ENCODE peak calls at places on chromosomes 16 and 17, in four cellular contexts. One of them, this sample, is unnamed.

GRCh38 chr17:12730931-12731521 is 58.3 kb upstream of the ARHGAP44 start:
- DNase-seq in stimulated activated CD4-positive, alpha-beta T cell treated with anti-CD3 and anti-CD28 coated beads, Interleukin-4, amount 100 ng/mL, for 48 hours: no peak
- DNase-seq in hepatocyte: peak; percentile 87
- DNase-seq in PC-9: no peak
- DNase-seq in this sample: peak; percentile 76

GRCh38 chr17:42797067-42798007 is 1.2 kb downstream of the COA3 start:
- DNase-seq in stimulated activated CD4-positive, alpha-beta T cell treated with anti-CD3 and anti-CD28 coated beads, Interleukin-4, amount 100 ng/mL, for 48 hours: no peak
- DNase-seq in hepatocyte: peak; percentile 65
- DNase-seq in PC-9: no peak
- DNase-seq in this sample: peak; percentile 72

GRCh38 chr16:4344659-4345438 is 6.3 kb downstream of the PAM16 start:
- DNase-seq in stimulated activated CD4-positive, alpha-beta T cell treated with anti-CD3 and anti-CD28 coated beads, Interleukin-4, amount 100 ng/mL, for 48 hours: no peak
- DNase-seq in hepatocyte: no peak
- DNase-seq in PC-9: no peak
- DNase-seq in this sample: no peak

GRCh38 chr17:42704495-42705494 is 22.5 kb downstream of the CNTNAP1 start:
- DNase-seq in stimulated activated CD4-positive, alpha-beta T cell treated with anti-CD3 and anti-CD28 coated beads, Interleukin-4, amount 100 ng/mL, for 48 hours: peak; percentile 36
- DNase-seq in hepatocyte: no peak
- DNase-seq in PC-9: no peak
- DNase-seq in this sample: no peak

GRCh38 chr16:14077918-14078317 is 6.8 kb downstream of the MRTFB start:
- DNase-seq in stimulated activated CD4-positive, alpha-beta T cell treated with anti-CD3 and anti-CD28 coated beads, Interleukin-4, amount 100 ng/mL, for 48 hours: no peak
- DNase-seq in hepatocyte: no peak
- DNase-seq in PC-9: no peak
- DNase-seq in this sample: no peak

GRCh38 chr17:9206989-9207317 is 185.6 kb downstream of the NTN1 start:
- DNase-seq in stimulated activated CD4-positive, alpha-beta T cell treated with anti-CD3 and anti-CD28 coated beads, Interleukin-4, amount 100 ng/mL, for 48 hours: no peak
- DNase-seq in hepatocyte: peak; percentile 41
- DNase-seq in PC-9: no peak
- DNase-seq in this sample: no peak

GRCh38 chr17:36496018-36496789 is 9.7 kb downstream of the ZNHIT3 start:
- DNase-seq in stimulated activated CD4-positive, alpha-beta T cell treated with anti-CD3 and anti-CD28 coated beads, Interleukin-4, amount 100 ng/mL, for 48 hours: no peak
- DNase-seq in hepatocyte: no peak
- DNase-seq in PC-9: no peak
- DNase-seq in this sample: no peak

GRCh38 chr17:75638893-75639292 is 5.7 kb downstream of the SMIM5 start:
- DNase-seq in stimulated activated CD4-positive, alpha-beta T cell treated with anti-CD3 and anti-CD28 coated beads, Interleukin-4, amount 100 ng/mL, for 48 hours: no peak
- DNase-seq in hepatocyte: no peak
- DNase-seq in PC-9: no peak
- DNase-seq in this sample: no peak

GRCh38 chr17:57406131-57406980 is 150.0 kb downstream of the MSI2 start:
- DNase-seq in stimulated activated CD4-positive, alpha-beta T cell treated with anti-CD3 and anti-CD28 coated beads, Interleukin-4, amount 100 ng/mL, for 48 hours: no peak
- DNase-seq in hepatocyte: no peak
- DNase-seq in PC-9: no peak
- DNase-seq in this sample: peak; percentile 90

This sample was measured in left kidney.